ENCODE peak calls at places on chromosomes 13 and 19, in nine cellular contexts. M is HFF-Myc, H is progenitor cell of endocrine pancreas, J is fibroblast of the aortic adventitia, S is endothelial cell, V is colonic mucosa, Y is Peyer's patch, K is activated B cell treated with CpG ODN at 0.5 μM for 24 hours, D is astrocyte. R is an unnamed sample.

GRCh38 chr19:30227661-30228112 is 144.5 kb upstream of the ZNF536 start:
- DNase-seq in K (peak), V (peak), M (no peak), S (peak), J (peak), D (peak), Y (peak), H (peak), R (peak)

GRCh38 chr19:10206226-10206873 is 11.6 kb upstream of the DNMT1 start:
- DNase-seq in D (peak), H (no peak), M (no peak), V (no peak), S (no peak), Y (no peak), J (peak), K (no peak), R (no peak)

GRCh38 chr19:46697142-46697960 is 19.6 kb downstream of the PRKD2 start:
- DNase-seq in M (no peak), J (peak), K (no peak), Y (peak), D (peak), S (peak), H (peak), V (peak), R (peak)

GRCh38 chr13:85650613-85651012 is 148.6 kb downstream of the SLITRK6 start:
- DNase-seq in K (no peak), S (no peak), D (no peak), Y (no peak), H (no peak), M (no peak), V (no peak), J (no peak), R (no peak)

GRCh38 chr19:29887498-29887897 is 54.5 kb upstream of the URI1 start:
- DNase-seq in V (no peak), Y (no peak), D (no peak), K (no peak), J (peak), H (no peak), M (no peak), S (peak), R (no peak)

GRCh38 chr13:114090476-114090875 is 41.9 kb downstream of the RASA3 start:
- DNase-seq in V (no peak), H (no peak), D (no peak), Y (peak), S (no peak), J (no peak), M (no peak), K (no peak), R (no peak)

GRCh38 chr13:73715910-73716257 is 418.3 kb downstream of the KLF12 start:
- DNase-seq in H (no peak), K (no peak), Y (no peak), J (no peak), M (no peak), V (no peak), D (no peak), S (no peak), R (no peak)

GRCh38 chr19:45311640-45312039 is 11.0 kb downstream of the CKM start:
- DNase-seq in H (no peak), M (no peak), D (no peak), Y (no peak), S (no peak), V (no peak), J (no peak), K (no peak), R (no peak)

GRCh38 chr13:41637578-41637977 is 180.2 kb downstream of the RGCC start:
- DNase-seq in V (no peak), H (no peak), D (no peak), S (no peak), K (no peak), J (no peak), M (no peak), Y (no peak), R (no peak)

GRCh38 chr13:27118428-27119054 is 53.1 kb downstream of the USP12 start:
- DNase-seq in J (no peak), S (no peak), M (no peak), K (no peak), D (no peak), Y (no peak), V (no peak), H (no peak), R (no peak)

GRCh38 chr13:83839158-83839557 is 43.1 kb downstream of the SLITRK1 start:
- DNase-seq in S (no peak), Y (no peak), J (no peak), D (no peak), H (no peak), K (no peak), M (no peak), V (no peak), R (no peak)

GRCh38 chr19:30044273-30045259 is 102.5 kb downstream of the URI1 start:
- DNase-seq in J (no peak), H (no peak), V (no peak), M (no peak), S (no peak), Y (no peak), D (no peak), K (no peak), R (no peak)

GRCh38 chr13:51681037-51681678 is 96.9 kb downstream of the WDFY2 start:
- DNase-seq in K (no peak), J (peak), S (no peak), V (no peak), M (peak), Y (no peak), H (no peak), D (peak), R (no peak)

GRCh38 chr19:36207605-36208252 is 6.7 kb downstream of the ZNF565 start:
- DNase-seq in M (no peak), H (no peak), S (no peak), V (no peak), Y (no peak), D (no peak), J (no peak), K (no peak), R (no peak)

GRCh38 chr13:30898721-30899188 is 7.3 kb upstream of the MEDAG start:
- DNase-seq in D (peak), V (no peak), S (peak), K (no peak), Y (no peak), H (no peak), J (peak), M (peak), R (peak)

GRCh38 chr19:33722456-33723239 is 74.0 kb upstream of the KCTD15 start:
- DNase-seq in H (no peak), M (no peak), Y (no peak), D (no peak), K (no peak), V (no peak), S (no peak), J (no peak), R (no peak)

GRCh38 chr13:49410477-49410876 is 33.4 kb downstream of the CAB39L start:
- DNase-seq in J (no peak), V (no peak), D (no peak), M (no peak), H (no peak), S (no peak), Y (no peak), K (no peak), R (no peak)
- TF ChIP-seq CTCF in J (no peak), V (no peak), D (no peak), M (no peak), H (no peak), S (no peak), Y (no peak), K (no peak), R (no peak)

GRCh38 chr19:11295665-11296245 is at the start of gene TSPAN16:
- DNase-seq in V (peak), J (no peak), H (no peak), Y (no peak), S (no peak), D (no peak), K (no peak), M (no peak), R (no peak)
- TF ChIP-seq CTCF in V (no peak), J (no peak), H (no peak), Y (no peak), S (no peak), D (no peak), K (no peak), M (peak), R (no peak)

GRCh38 chr19:49528211-49528771 is 488 bp downstream of the RCN3 start:
- DNase-seq in V (no peak), M (no peak), S (no peak), J (peak), K (no peak), D (peak), Y (no peak), H (no peak), R (no peak)

GRCh38 chr19:49520705-49521319 is 7.0 kb upstream of the RCN3 start:
- DNase-seq in Y (no peak), J (no peak), V (no peak), H (no peak), M (no peak), S (no peak), D (no peak), K (no peak), R (no peak)

GRCh38 chr19:49530708-49531107 is 2.9 kb downstream of the RCN3 start:
- DNase-seq in V (no peak), S (no peak), K (no peak), Y (no peak), M (no peak), H (no peak), J (no peak), D (no peak), R (no peak)

GRCh38 chr19:49524812-49525455 is 2.9 kb upstream of the RCN3 start:
- DNase-seq in D (no peak), S (no peak), K (no peak), Y (no peak), H (no peak), M (no peak), V (no peak), J (no peak), R (no peak)
- TF ChIP-seq CTCF in D (no peak), S (no peak), K (no peak), Y (no peak), H (no peak), M (no peak), V (no peak), J (no peak), R (no peak)

GRCh38 chr19:57934820-57935665 is at the start of gene ZNF418:
- DNase-seq in M (peak), J (peak), K (peak), Y (peak), H (peak), S (peak), D (peak), V (peak), R (peak)
- TF ChIP-seq CTCF in M (no peak), J (no peak), K (no peak), Y (no peak), H (no peak), S (no peak), D (no peak), V (no peak), R (no peak)

GRCh38 chr19:2027361-2027760 is 11.8 kb upstream of the BTBD2 start:
- DNase-seq in K (no peak), D (peak), H (no peak), S (no peak), Y (no peak), V (no peak), M (no peak), J (peak), R (no peak)
- TF ChIP-seq CTCF in K (no peak), D (no peak), H (no peak), S (no peak), Y (no peak), V (no peak), M (no peak), J (peak), R (no peak)

DNA sequence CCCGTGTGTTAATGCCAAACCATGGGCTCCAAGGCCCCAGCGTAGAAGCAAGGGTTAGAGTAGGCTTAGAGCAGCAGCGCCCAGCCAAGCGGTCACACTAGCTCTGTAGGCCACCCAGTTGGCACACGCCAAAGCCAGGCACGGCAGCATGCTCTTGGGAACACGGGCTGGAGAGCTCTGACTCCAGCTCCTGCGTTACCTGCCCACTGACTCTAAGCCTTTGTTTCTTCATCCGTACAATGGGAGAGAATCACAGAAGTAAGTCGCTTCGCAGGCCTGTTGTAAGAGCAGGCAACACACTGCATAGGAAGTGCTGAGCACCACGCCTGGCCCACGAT is 91.8 kb upstream of the ZNF507 start:
- DNase-seq in V (no peak), J (no peak), S (no peak), K (no peak), M (no peak), D (no peak), H (no peak), Y (no peak), R (no peak)
- TF ChIP-seq CTCF in V (no peak), J (no peak), S (no peak), K (no peak), M (no peak), D (no peak), H (no peak), Y (no peak), R (no peak)

DNA sequence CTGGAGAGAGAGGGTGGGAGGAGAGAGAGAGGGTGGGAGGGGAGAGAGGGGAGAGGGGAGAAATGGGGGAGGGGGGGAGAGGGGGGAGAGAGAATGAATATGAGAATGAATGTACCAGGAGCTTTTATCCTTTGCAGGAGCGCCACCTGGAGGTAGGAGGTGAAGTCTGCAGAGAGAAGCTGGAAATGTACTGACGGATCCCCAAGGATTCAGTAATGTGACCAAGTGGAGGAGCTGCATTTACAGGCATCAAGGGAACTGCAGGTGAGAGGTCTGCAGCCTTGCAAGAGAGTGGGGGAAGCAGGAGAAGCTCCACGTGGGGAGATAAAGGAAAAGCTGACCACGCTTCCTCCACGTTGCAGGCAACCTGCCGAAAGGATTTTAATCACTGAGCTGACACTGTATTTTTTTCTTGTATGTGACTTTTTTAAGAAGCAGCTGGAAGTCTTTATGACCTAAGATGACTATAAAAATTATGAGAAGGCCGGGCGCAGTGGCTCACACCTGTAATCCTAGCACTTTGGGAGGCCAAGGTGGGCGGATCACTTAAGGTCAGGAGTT is 33.7 kb downstream of the VSTM1 start:
- DNase-seq in V (peak), M (peak), H (peak), J (peak), D (no peak), Y (peak), K (no peak), S (peak), R (peak)
- TF ChIP-seq CTCF in V (peak), M (peak), H (peak), J (peak), D (peak), Y (peak), K (no peak), S (peak), R (peak)

GRCh38 chr13:49248433-49249002 is 793 bp downstream of the CDADC1 start:
- DNase-seq in H (no peak), S (no peak), K (no peak), D (peak), V (no peak), J (peak), M (no peak), Y (no peak), R (peak)
- TF ChIP-seq CTCF in H (peak), S (no peak), K (no peak), D (peak), V (no peak), J (peak), M (peak), Y (no peak), R (no peak)

DNA sequence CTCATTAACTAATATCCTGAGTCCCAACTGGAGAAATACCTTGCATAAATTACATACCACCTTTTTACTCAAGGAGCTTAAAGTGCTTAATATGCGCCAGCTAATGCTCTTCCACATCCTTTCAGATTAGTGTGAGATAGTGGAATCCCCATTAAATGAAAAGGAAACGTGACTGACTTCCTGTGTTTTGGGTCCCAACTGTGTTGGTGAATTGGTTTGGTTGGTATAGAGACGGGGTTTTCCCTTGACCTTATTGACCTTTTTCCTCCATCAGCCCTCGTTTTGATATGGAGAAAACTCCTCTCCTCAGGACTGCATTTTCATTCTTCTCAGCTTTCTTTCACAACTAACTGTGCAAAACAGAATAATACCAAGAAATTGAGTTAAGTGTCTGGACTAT is 163.5 kb downstream of the PAN3 start:
- DNase-seq in V (no peak), K (no peak), H (no peak), J (no peak), M (no peak), Y (no peak), D (no peak), S (no peak), R (no peak)
- TF ChIP-seq CTCF in V (no peak), K (no peak), H (no peak), J (no peak), M (no peak), Y (no peak), D (no peak), S (no peak), R (no peak)